ENCODE peak calls at places on chromosomes 7 and 10, in ten cellular contexts. P is ovary; X is aorta; B is GM23248; L is left ventricle myocardium inferior; K is naive thymus-derived CD4-positive, alpha-beta T cell; R is left lung; E is upper lobe of right lung; V is uterus; Q is PC-9. G is an unnamed sample.

GRCh38 chr7:106757846-106758245 is 96.9 kb upstream of the CCDC71L start:
- DNase-seq in P (peak; percentile 12), Q (no peak), V (peak; percentile 17), B (peak; percentile 60), L (peak; percentile 27), R (peak; percentile 55), E (no peak), K (no peak), X (peak; percentile 80), G (no peak)

GRCh38 chr10:123252779-123253178 is 98.6 kb downstream of the BUB3 start:
- DNase-seq in B (no peak), K (no peak), E (no peak), Q (no peak), V (no peak), L (no peak), P (no peak), X (no peak), R (no peak), G (no peak)

GRCh38 chr10:90222372-90222771 is 521.0 kb downstream of the KIF20B start:
- DNase-seq in X (no peak), E (no peak), V (no peak), P (no peak), L (no peak), R (no peak), Q (peak; percentile 16), K (no peak), B (peak; percentile 5), G (no peak)

GRCh38 chr10:2137549-2138174 is 400.3 kb upstream of the ADARB2 start:
- DNase-seq in X (no peak), K (no peak), E (no peak), B (no peak), Q (no peak), V (no peak), L (no peak), P (no peak), R (no peak), G (no peak)

GRCh38 chr7:25353191-25353590 is 124.9 kb upstream of the NPVF start:
- DNase-seq in X (no peak), V (no peak), E (no peak), B (no peak), P (no peak), Q (no peak), K (no peak), R (no peak), L (no peak), G (no peak)

GRCh38 chr10:4075443-4075842 is 290.4 kb upstream of the KLF6 start:
- DNase-seq in P (no peak), B (no peak), Q (no peak), V (no peak), X (no peak), L (no peak), K (no peak), R (no peak), E (no peak), G (no peak)

GRCh38 chr7:23787272-23787671 is 77.3 kb downstream of the STK31 start:
- DNase-seq in R (no peak), P (no peak), B (no peak), X (no peak), L (no peak), Q (no peak), E (no peak), K (no peak), V (no peak), G (no peak)

GRCh38 chr10:3524086-3524960 is 260.7 kb downstream of the KLF6 start:
- DNase-seq in V (no peak), P (no peak), X (no peak), B (no peak), K (no peak), L (no peak), Q (no peak), E (no peak), R (no peak), G (no peak)

GRCh38 chr10:125123363-125124113 is 36.8 kb downstream of the CTBP2 start:
- DNase-seq in V (peak; percentile 73), E (peak; percentile 83), B (peak; percentile 81), P (peak; percentile 78), R (peak; percentile 62), Q (peak; percentile 84), L (peak; percentile 89), K (no peak), X (peak; percentile 84), G (no peak)

GRCh38 chr7:33649476-33650441 is 255.6 kb upstream of the BMPER start:
- DNase-seq in V (no peak), R (no peak), E (no peak), P (no peak), X (no peak), K (no peak), L (no peak), Q (no peak), B (peak; percentile 55), G (no peak)

DNA sequence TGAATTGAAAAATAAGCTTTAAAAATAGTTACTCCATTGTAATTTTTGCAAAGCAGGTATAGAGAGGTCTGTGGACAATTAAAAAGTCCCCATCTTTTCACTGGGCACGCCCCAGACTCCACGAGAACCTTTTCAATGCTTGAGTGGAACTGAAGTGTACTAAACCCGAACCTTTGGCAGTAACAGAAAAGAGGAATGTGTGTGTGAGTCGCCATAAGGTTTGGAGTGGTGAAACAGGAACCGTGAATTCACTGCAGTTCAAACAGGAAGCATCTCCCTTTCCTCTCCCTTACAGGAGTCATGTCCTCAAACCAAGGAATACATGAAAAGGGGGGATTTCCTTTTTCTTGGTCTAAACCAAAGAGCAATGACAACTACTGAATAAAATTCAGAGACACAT is 23.2 kb downstream of the NDUFB2 start:
- DNase-seq in Q (no peak), K (no peak), V (no peak), P (no peak), R (no peak), B (peak; percentile 14), L (no peak), E (no peak), X (no peak), G (no peak)
- H3K4me1 ChIP-seq in Q (no peaks in the 10 kb centered on the region), K (peaks cover 18% of the 10 kb centered on the region), V (no peaks in the 10 kb centered on the region), P (no peaks in the 10 kb centered on the region), R (peaks cover 5% of the 10 kb centered on the region), B (no peaks in the 10 kb centered on the region), L (no peaks in the 10 kb centered on the region), E (peaks cover 11% of the 10 kb centered on the region), X (no peaks in the 10 kb centered on the region), G (no peaks in the 10 kb centered on the region)

GRCh38 chr7:74481458-74482324 is 28.0 kb downstream of the GTF2IRD1 start:
- DNase-seq in B (peak; percentile 47), L (no peak), P (no peak), X (no peak), E (no peak), V (no peak), K (no peak), R (no peak), Q (no peak), G (no peak)

GRCh38 chr7:74483402-74484336 is 30.0 kb downstream of the GTF2IRD1 start:
- DNase-seq in B (peak; percentile 63), P (no peak), E (no peak), L (no peak), V (no peak), K (no peak), Q (peak; percentile 86), X (no peak), R (peak; percentile 43), G (no peak)

GRCh38 chr7:74480861-74481417 is 27.2 kb downstream of the GTF2IRD1 start:
- DNase-seq in V (peak; percentile 57), E (peak; percentile 89), K (no peak), B (peak; percentile 81), L (peak; percentile 49), P (peak; percentile 67), X (peak; percentile 73), R (peak; percentile 58), Q (peak; percentile 78), G (no peak)

GRCh38 chr7:74479961-74480829 is 26.5 kb downstream of the GTF2IRD1 start:
- DNase-seq in E (peak; percentile 89), R (peak; percentile 74), P (peak; percentile 82), K (no peak), Q (no peak), B (peak; percentile 98), V (peak; percentile 76), L (peak; percentile 85), X (peak; percentile 90), G (no peak)

GRCh38 chr7:74482629-74483401 is 29.1 kb downstream of the GTF2IRD1 start:
- DNase-seq in R (no peak), K (no peak), Q (peak; percentile 69), E (no peak), B (peak; percentile 78), L (no peak), X (no peak), P (peak; percentile 48), V (peak; percentile 35), G (no peak)
- H3K4me1 ChIP-seq in R (peaks cover 41% of the 10 kb centered on the region), K (no peaks in the 10 kb centered on the region), Q (peaks cover 68% of the 10 kb centered on the region), E (peaks cover 55% of the 10 kb centered on the region), B (peaks cover 55% of the 10 kb centered on the region), L (peaks cover 65% of the 10 kb centered on the region), X (no peaks in the 10 kb centered on the region), P (peaks cover 19% of the 10 kb centered on the region), V (peaks cover 20% of the 10 kb centered on the region), G (no peaks in the 10 kb centered on the region)

GRCh38 chr10:6197274-6197673 is 5.5 kb upstream of the PFKFB3 start:
- DNase-seq in L (no peak), K (no peak), Q (no peak), X (no peak), R (no peak), P (no peak), E (no peak), B (peak; percentile 30), V (no peak), G (no peak)
- H3K4me1 ChIP-seq in L (peaks cover 62% of the 10 kb centered on the region), K (peaks cover 5% of the 10 kb centered on the region), Q (peaks cover 7% of the 10 kb centered on the region), X (peaks cover 4% of the 10 kb centered on the region), R (peaks cover 6% of the 10 kb centered on the region), P (peaks cover 21% of the 10 kb centered on the region), E (peaks cover 17% of the 10 kb centered on the region), B (peaks cover 19% of the 10 kb centered on the region), V (peaks cover 10% of the 10 kb centered on the region), G (peaks cover 4% of the 10 kb centered on the region)

DNA sequence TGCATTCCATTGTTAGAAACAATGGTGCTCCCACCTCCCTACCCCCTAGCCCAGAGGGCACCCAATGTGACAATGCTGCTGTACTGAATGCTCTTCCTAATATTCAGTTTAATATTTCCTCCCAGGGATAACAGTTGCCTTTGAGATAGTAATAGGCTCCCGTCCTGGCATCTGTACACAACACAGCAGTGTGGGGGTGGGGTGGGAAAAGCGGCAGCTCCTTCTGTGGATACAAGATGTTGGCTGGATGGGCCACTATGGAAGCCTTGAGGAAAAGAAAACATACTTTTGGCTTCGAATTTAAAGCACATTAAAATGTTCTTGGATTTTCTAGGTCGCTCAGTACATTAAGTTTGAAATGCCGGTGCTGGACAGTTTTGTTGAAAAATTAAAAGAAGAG is 9.2 kb upstream of the ZNF22 start:
- DNase-seq in R (no peak), L (no peak), P (peak; percentile 46), V (peak; percentile 48), K (no peak), Q (no peak), B (no peak), X (peak; percentile 56), E (no peak), G (no peak)
- H3K4me1 ChIP-seq in R (peaks cover 3% of the 10 kb centered on the region), L (peaks cover 85% of the 10 kb centered on the region), P (peaks cover 39% of the 10 kb centered on the region), V (peaks cover 11% of the 10 kb centered on the region), K (peaks cover 9% of the 10 kb centered on the region), Q (peaks cover 36% of the 10 kb centered on the region), B (peaks cover 25% of the 10 kb centered on the region), X (peaks cover 5% of the 10 kb centered on the region), E (peaks cover 57% of the 10 kb centered on the region), G (peaks cover 3% of the 10 kb centered on the region)

GRCh38 chr10:71963756-71964668 is at the start of gene CHST3:
- DNase-seq in R (peak; percentile 61), Q (peak; percentile 58), V (peak; percentile 83), L (peak; percentile 86), E (peak; percentile 80), K (no peak), X (peak; percentile 87), P (peak; percentile 86), B (peak; percentile 84), G (no peak)
- H3K4me1 ChIP-seq in R (peaks cover 12% of the 10 kb centered on the region), Q (peaks cover 41% of the 10 kb centered on the region), V (no peaks in the 10 kb centered on the region), L (peaks cover 64% of the 10 kb centered on the region), E (peaks cover 10% of the 10 kb centered on the region), K (peaks cover 8% of the 10 kb centered on the region), X (no peaks in the 10 kb centered on the region), P (peaks cover 24% of the 10 kb centered on the region), B (peaks cover 27% of the 10 kb centered on the region), G (peaks cover 5% of the 10 kb centered on the region)

G was measured in effector memory CD4-positive, alpha-beta T cell.